ENCODE peak calls at places on chromosome 21, in four cellular contexts. U, S, G and Q are unnamed samples.

GRCh38 chr21:25986928-25987327 is 183.6 kb downstream of the APP start:
- DNase-seq in S (no peak), U (no peak), G (no peak), Q (no peak)

GRCh38 chr21:17468698-17469097 is 44.1 kb upstream of the CXADR start:
- DNase-seq in U (no peak), S (no peak), G (no peak), Q (no peak)

GRCh38 chr21:35011681-35012080 is 37.4 kb downstream of the RUNX1 start:
- DNase-seq in U (no peak), G (no peak), S (no peak), Q (no peak)

GRCh38 chr21:27251752-27252151 is 284.9 kb upstream of the ADAMTS5 start:
- DNase-seq in S (no peak), U (no peak), G (no peak), Q (no peak)

GRCh38 chr21:28089599-28090421 is 902.9 kb downstream of the LTN1 start:
- DNase-seq in S (no peak), U (no peak), G (no peak), Q (no peak)

GRCh38 chr21:36291509-36291908 is 28.5 kb upstream of the MORC3 start:
- DNase-seq in G (no peak), U (no peak), S (no peak), Q (no peak)

GRCh38 chr21:36803051-36803709 is 104.3 kb downstream of the SIM2 start:
- DNase-seq in S (no peak), U (no peak), G (no peak), Q (no peak)

GRCh38 chr21:17789660-17790059 is 29.5 kb downstream of the C21orf91 start:
- DNase-seq in U (no peak), S (no peak), G (no peak), Q (no peak)

DNA sequence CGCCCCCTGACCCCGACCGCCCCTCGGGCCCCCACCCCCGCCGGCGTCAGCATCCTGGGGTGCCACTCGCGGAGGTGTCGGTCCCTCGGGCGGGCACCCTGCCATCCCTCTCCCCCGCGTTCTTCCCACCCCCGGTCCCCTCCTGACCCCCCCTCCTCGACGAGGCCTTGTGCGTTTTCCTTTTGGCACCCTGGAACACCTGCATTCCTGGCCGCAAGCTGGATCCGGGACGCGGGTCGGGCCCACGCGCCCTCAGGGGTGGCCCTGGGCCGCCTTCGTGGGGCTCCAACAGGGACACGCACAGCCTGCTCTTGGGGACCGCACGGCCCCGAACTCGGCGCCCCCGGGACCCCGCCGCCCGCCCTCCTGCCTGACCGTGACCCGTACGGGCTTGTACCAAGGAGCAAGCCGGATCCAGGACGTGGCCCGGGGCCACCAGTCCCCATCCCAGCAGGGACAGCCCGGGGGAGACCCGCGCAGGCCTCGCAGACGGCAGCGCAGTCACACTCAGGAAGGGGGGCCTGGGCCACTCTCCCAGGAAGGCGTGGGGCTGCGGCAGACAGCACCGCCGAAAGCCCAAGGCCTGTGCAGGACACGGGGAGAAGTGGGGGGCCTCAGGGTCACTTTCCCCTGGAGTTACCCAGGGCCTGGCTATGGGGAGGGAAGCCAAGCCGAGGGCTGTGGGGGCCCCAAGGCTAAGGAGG is 579 bp upstream of the SLC19A1 start:
- DNase-seq in G (no peak), U (no peak), S (no peak), Q (no peak)
- TF ChIP-seq FOXK2 in G (no peak), U (no peak), S (no peak), Q (no peak)

GRCh38 chr21:30988706-30989105 is 49.6 kb downstream of the KRTAP19-8 start:
- DNase-seq in U (no peak), S (no peak), G (no peak), Q (no peak)
- TF ChIP-seq FOXK2 in U (no peak), S (no peak), G (no peak), Q (no peak)

GRCh38 chr21:42807938-42808613 is 71.3 kb downstream of the WDR4 start:
- DNase-seq in S (no peak), G (no peak), U (no peak), Q (no peak)

GRCh38 chr21:42806489-42807140 is 72.7 kb downstream of the WDR4 start:
- DNase-seq in G (no peak), U (no peak), S (no peak), Q (no peak)

GRCh38 chr21:42809171-42809570 is 70.2 kb downstream of the WDR4 start:
- DNase-seq in G (no peak), S (no peak), U (no peak), Q (no peak)

GRCh38 chr21:42811960-42812359 is 67.4 kb downstream of the WDR4 start:
- DNase-seq in G (no peak), S (no peak), U (no peak), Q (no peak)

DNA sequence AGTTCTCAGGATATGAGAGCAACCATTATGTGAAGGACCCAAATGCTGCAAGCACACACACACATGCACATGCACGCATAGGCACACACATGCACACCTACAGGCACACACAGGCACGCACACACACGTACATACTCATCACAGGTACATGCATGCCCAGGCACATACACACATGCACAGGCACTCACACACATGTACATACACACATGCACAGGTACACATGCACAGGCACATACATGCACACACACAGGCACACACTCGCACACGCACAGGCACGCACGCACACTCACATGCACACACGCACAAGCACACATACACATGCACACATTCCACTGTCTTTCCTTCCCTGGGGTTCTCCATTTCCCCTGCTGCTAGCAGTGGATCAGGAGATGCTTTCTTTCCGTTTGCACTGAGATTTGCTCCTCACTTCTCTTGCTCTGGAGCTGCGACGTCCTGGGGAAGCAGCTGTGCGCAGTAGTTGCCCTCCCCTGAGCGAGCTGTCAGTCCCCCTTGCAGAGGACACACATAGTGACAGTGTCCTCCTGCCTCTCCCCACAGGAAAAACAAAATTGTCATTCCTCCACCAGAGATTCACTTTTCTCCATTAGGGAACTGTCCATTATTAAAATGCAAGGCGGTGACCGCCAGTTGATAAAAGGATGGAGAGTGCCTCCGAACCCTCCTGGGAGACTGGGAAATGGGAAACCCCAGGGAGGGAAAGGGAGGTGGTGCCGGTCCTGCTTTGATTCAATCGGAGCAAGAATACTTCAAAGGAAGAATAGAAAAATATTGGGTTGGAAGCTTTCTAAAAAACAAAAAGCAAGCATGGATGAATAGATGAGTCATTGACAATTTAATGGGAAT is 69.5 kb downstream of the WDR4 start:
- DNase-seq in G (no peak), S (no peak), U (no peak), Q (no peak)
- TF ChIP-seq FOXK2 in G (no peak), S (no peak), U (no peak), Q (no peak)

GRCh38 chr21:29346771-29347170 is 48.0 kb downstream of the BACH1 start:
- DNase-seq in S (no peak), U (no peak), G (no peak), Q (no peak)
- TF ChIP-seq FOXK2 in S (no peak), U (no peak), G (no peak), Q (no peak)

GRCh38 chr21:45280178-45280821 is 7.4 kb downstream of the POFUT2 start:
- DNase-seq in U (no peak), G (no peak), S (no peak), Q (no peak)

GRCh38 chr21:45278156-45278911 is 9.4 kb downstream of the POFUT2 start:
- DNase-seq in U (no peak), G (no peak), S (no peak), Q (no peak)

GRCh38 chr21:45277101-45278045 is 10.3 kb downstream of the POFUT2 start:
- DNase-seq in U (no peak), G (no peak), S (no peak), Q (no peak)

GRCh38 chr21:45279446-45280177 is 8.1 kb downstream of the POFUT2 start:
- DNase-seq in S (no peak), G (no peak), U (no peak), Q (no peak)

DNA sequence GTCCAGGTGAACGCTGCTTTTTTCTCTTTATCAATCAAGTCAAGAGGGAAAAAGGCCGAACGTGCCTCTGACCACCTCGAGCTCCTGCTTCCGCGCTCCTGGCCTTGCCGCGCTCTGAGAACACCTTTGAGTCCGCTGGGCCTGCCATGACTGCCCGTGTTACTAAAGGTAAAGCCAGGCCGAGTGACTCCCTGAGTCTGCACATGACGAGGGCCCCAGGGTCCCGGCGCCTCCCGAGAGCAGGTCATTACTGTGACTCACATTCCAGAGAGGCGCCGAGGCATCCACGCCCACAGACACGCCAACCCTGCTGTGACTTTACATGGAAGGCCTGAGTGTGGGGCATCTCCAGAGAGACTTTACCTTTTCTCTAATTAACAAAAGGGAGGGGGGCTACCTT is 11.1 kb downstream of the POFUT2 start:
- DNase-seq in U (no peak), G (no peak), S (no peak), Q (no peak)
- TF ChIP-seq FOXK2 in U (no peak), G (no peak), S (no peak), Q (no peak)

DNA sequence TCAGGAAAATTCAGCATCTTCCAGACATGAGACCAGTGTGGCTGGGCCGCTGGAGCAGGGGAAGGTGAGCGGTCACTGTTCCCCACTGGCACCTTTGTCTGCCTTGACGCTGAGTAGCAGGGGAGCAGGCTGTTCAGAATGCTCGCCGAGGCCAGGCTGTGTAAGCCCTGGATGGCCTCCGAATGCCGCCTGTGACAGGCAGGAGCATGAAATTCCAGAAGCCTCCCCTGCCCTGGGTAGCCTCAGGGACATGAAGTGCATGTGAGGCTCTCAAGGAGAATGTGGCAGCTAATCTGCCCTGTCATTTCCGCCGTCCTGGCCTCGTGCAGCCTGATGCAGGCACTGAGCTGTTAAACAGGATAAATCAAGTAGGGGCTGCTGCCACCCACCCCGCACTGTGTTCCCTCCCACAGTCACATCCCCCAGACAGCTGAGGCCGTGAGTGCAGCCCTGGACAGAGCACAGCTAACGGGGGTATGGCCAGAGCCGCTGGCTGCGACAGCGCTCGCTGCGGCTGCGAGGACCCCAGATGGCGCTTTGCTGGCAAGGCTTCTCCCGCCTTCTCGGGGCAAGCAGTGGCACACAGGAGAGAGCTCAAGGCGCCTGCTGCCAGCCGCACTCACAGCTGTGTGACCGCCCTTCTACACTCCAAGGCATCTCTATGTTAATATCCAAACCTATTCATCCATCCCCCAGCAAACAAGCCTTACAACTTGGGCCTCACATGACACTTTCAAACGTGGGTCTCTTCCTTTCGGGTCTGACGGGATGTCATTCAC is 105.0 kb upstream of the COL6A1 start:
- DNase-seq in U (no peak), S (no peak), G (no peak), Q (no peak)
- TF ChIP-seq FOXK2 in U (no peak), S (no peak), G (no peak), Q (no peak)